ENCODE peak calls at places on chromosomes 5 and 9, in four cellular contexts. One of them, this sample, is unnamed.

GRCh38 chr9:81827616-81828296 is 100.5 kb upstream of the SPATA31D4 start:
- DNase-seq in left ventricle myocardium inferior: no peak
- DNase-seq in CD8-positive, alpha-beta T cell: no peak
- DNase-seq in aorta: no peak
- DNase-seq in this sample: no peak

GRCh38 chr9:78296208-78296892 is 575 bp upstream of the PSAT1 start:
- DNase-seq in aorta: peak
- DNase-seq in CD8-positive, alpha-beta T cell: no peak
- DNase-seq in left ventricle myocardium inferior: peak
- DNase-seq in this sample: peak

GRCh38 chr9:136228107-136228875 is 17.3 kb downstream of the QSOX2 start:
- DNase-seq in left ventricle myocardium inferior: no peak
- DNase-seq in aorta: no peak
- DNase-seq in CD8-positive, alpha-beta T cell: no peak
- DNase-seq in this sample: no peak

GRCh38 chr9:125409217-125409636 is 147.6 kb downstream of the GAPVD1 start:
- DNase-seq in CD8-positive, alpha-beta T cell: no peak
- DNase-seq in aorta: no peak
- DNase-seq in left ventricle myocardium inferior: no peak
- DNase-seq in this sample: no peak

GRCh38 chr5:139698461-139699146 is 50.5 kb downstream of the CXXC5 start:
- DNase-seq in left ventricle myocardium inferior: peak
- DNase-seq in aorta: peak
- DNase-seq in CD8-positive, alpha-beta T cell: no peak
- DNase-seq in this sample: peak

GRCh38 chr5:30908356-30908755 is 285.1 kb upstream of the CDH6 start:
- DNase-seq in left ventricle myocardium inferior: peak
- DNase-seq in CD8-positive, alpha-beta T cell: no peak
- DNase-seq in aorta: no peak
- DNase-seq in this sample: no peak

GRCh38 chr5:3364433-3364832 is 231.2 kb upstream of the IRX1 start:
- DNase-seq in CD8-positive, alpha-beta T cell: no peak
- DNase-seq in aorta: no peak
- DNase-seq in left ventricle myocardium inferior: no peak
- DNase-seq in this sample: no peak

GRCh38 chr9:104568868-104569267 is at the start of gene OR13C8:
- DNase-seq in left ventricle myocardium inferior: no peak
- DNase-seq in aorta: no peak
- DNase-seq in CD8-positive, alpha-beta T cell: no peak
- DNase-seq in this sample: no peak

GRCh38 chr5:43920422-43920821 is 317.4 kb downstream of the NNT start:
- DNase-seq in left ventricle myocardium inferior: no peak
- DNase-seq in CD8-positive, alpha-beta T cell: no peak
- DNase-seq in aorta: no peak
- DNase-seq in this sample: no peak

GRCh38 chr9:121735065-121735791 is 83.8 kb downstream of the DAB2IP start:
- DNase-seq in aorta: no peak
- DNase-seq in CD8-positive, alpha-beta T cell: no peak
- DNase-seq in left ventricle myocardium inferior: no peak
- DNase-seq in this sample: no peak

GRCh38 chr5:94693043-94693822 is 74.8 kb downstream of the SLF1 start:
- DNase-seq in aorta: no peak
- DNase-seq in CD8-positive, alpha-beta T cell: no peak
- DNase-seq in left ventricle myocardium inferior: no peak
- DNase-seq in this sample: no peak

GRCh38 chr5:113164016-113164415 is 187.4 kb downstream of the DCP2 start:
- DNase-seq in CD8-positive, alpha-beta T cell: no peak
- DNase-seq in aorta: no peak
- DNase-seq in left ventricle myocardium inferior: no peak
- DNase-seq in this sample: no peak

GRCh38 chr9:135174269-135174668 is 86.8 kb downstream of the OLFM1 start:
- DNase-seq in CD8-positive, alpha-beta T cell: no peak
- DNase-seq in aorta: no peak
- DNase-seq in left ventricle myocardium inferior: no peak
- DNase-seq in this sample: no peak

GRCh38 chr5:168592014-168592368 is 12.8 kb upstream of the PANK3 start:
- DNase-seq in left ventricle myocardium inferior: no peak
- DNase-seq in aorta: no peak
- DNase-seq in CD8-positive, alpha-beta T cell: no peak
- DNase-seq in this sample: no peak

GRCh38 chr5:99037668-99038067 is 108.9 kb upstream of the CHD1 start:
- DNase-seq in aorta: no peak
- DNase-seq in CD8-positive, alpha-beta T cell: peak
- DNase-seq in left ventricle myocardium inferior: no peak
- DNase-seq in this sample: no peak

GRCh38 chr5:59798862-59799667 is 94.5 kb downstream of the PDE4D start:
- DNase-seq in CD8-positive, alpha-beta T cell: no peak
- DNase-seq in left ventricle myocardium inferior: no peak
- DNase-seq in aorta: no peak
- DNase-seq in this sample: no peak

GRCh38 chr5:30749971-30750370 is 443.5 kb upstream of the CDH6 start:
- DNase-seq in aorta: no peak
- DNase-seq in CD8-positive, alpha-beta T cell: no peak
- DNase-seq in left ventricle myocardium inferior: no peak
- DNase-seq in this sample: no peak

GRCh38 chr5:23013395-23013994 is 160.4 kb upstream of the CDH12 start:
- DNase-seq in CD8-positive, alpha-beta T cell: no peak
- DNase-seq in aorta: no peak
- DNase-seq in left ventricle myocardium inferior: no peak
- DNase-seq in this sample: no peak

GRCh38 chr5:95565280-95565920 is 10.5 kb downstream of the ARSK start:
- DNase-seq in aorta: no peak
- DNase-seq in CD8-positive, alpha-beta T cell: no peak
- DNase-seq in left ventricle myocardium inferior: no peak
- DNase-seq in this sample: no peak

GRCh38 chr5:111681414-111681790 is 75.6 kb downstream of the NREP start:
- DNase-seq in CD8-positive, alpha-beta T cell: no peak
- DNase-seq in left ventricle myocardium inferior: no peak
- DNase-seq in aorta: no peak
- DNase-seq in this sample: no peak
- H3K27ac ChIP-seq in CD8-positive, alpha-beta T cell: no peak
- H3K27ac ChIP-seq in left ventricle myocardium inferior: peak
- H3K27ac ChIP-seq in aorta: no peak
- H3K27ac ChIP-seq in this sample: peak

GRCh38 chr9:13962006-13962405 is 351.9 kb downstream of the NFIB start:
- DNase-seq in aorta: no peak
- DNase-seq in left ventricle myocardium inferior: no peak
- DNase-seq in CD8-positive, alpha-beta T cell: no peak
- DNase-seq in this sample: no peak

GRCh38 chr9:13960011-13960765 is 353.8 kb downstream of the NFIB start:
- DNase-seq in CD8-positive, alpha-beta T cell: no peak
- DNase-seq in left ventricle myocardium inferior: no peak
- DNase-seq in aorta: no peak
- DNase-seq in this sample: no peak

GRCh38 chr9:13957089-13957488 is 356.9 kb downstream of the NFIB start:
- DNase-seq in left ventricle myocardium inferior: no peak
- DNase-seq in aorta: no peak
- DNase-seq in CD8-positive, alpha-beta T cell: no peak
- DNase-seq in this sample: no peak

GRCh38 chr9:13956107-13956506 is 357.8 kb downstream of the NFIB start:
- DNase-seq in aorta: no peak
- DNase-seq in left ventricle myocardium inferior: no peak
- DNase-seq in CD8-positive, alpha-beta T cell: no peak
- DNase-seq in this sample: no peak

DNA sequence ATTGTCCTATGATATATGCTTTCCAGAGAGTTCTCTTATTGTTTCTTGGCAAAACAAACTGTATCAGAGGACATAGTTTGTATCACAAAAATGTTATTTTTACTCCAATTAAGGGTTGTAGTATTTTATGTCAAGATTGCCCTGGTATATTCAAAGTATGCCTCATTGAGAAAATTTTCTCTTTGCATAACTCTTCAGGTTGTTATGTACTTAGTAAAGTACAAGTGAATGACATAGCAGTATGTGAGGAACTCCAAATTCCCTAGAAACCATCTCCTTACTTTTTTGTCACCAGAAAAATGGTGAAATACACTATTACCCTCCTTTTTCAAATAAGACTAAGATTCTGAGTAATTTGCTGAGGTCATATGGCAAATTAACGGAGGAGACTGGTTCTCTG is 355.3 kb downstream of the NFIB start:
- DNase-seq in left ventricle myocardium inferior: no peak
- DNase-seq in CD8-positive, alpha-beta T cell: no peak
- DNase-seq in aorta: no peak
- DNase-seq in this sample: no peak
- H3K27ac ChIP-seq in left ventricle myocardium inferior: no peak
- H3K27ac ChIP-seq in CD8-positive, alpha-beta T cell: no peak
- H3K27ac ChIP-seq in aorta: no peak
- H3K27ac ChIP-seq in this sample: no peak

GRCh38 chr5:83375049-83375710 is 96.4 kb upstream of the VCAN start:
- DNase-seq in left ventricle myocardium inferior: no peak
- DNase-seq in CD8-positive, alpha-beta T cell: no peak
- DNase-seq in aorta: no peak
- DNase-seq in this sample: no peak

GRCh38 chr5:83378624-83379259 is 92.8 kb upstream of the VCAN start:
- DNase-seq in CD8-positive, alpha-beta T cell: no peak
- DNase-seq in aorta: no peak
- DNase-seq in left ventricle myocardium inferior: no peak
- DNase-seq in this sample: no peak

GRCh38 chr5:83377131-83377865 is 94.2 kb upstream of the VCAN start:
- DNase-seq in CD8-positive, alpha-beta T cell: no peak
- DNase-seq in aorta: no peak
- DNase-seq in left ventricle myocardium inferior: no peak
- DNase-seq in this sample: no peak

GRCh38 chr5:83374547-83374946 is 97.0 kb upstream of the VCAN start:
- DNase-seq in left ventricle myocardium inferior: no peak
- DNase-seq in aorta: no peak
- DNase-seq in CD8-positive, alpha-beta T cell: no peak
- DNase-seq in this sample: no peak

DNA sequence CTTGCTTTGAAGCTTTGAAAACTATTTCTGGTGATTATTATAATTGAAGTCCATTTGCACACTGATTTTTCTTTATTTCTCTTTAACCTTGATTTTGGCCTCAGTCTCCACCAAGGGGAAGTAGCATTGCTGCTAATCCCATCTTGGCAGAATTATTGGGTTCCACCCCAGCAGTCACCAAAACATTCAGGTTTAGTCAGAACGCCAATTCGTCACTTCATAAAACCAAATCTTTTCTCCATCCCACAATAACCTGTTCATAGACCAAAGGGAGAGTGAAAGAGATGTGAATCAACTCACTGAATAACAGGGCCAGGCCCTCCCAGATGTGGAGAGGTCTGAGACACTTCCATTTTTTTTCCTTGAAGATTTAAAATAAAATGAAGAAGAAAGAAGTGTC is 95.1 kb upstream of the VCAN start:
- DNase-seq in aorta: no peak
- DNase-seq in CD8-positive, alpha-beta T cell: no peak
- DNase-seq in left ventricle myocardium inferior: no peak
- DNase-seq in this sample: no peak
- H3K27ac ChIP-seq in aorta: no peak
- H3K27ac ChIP-seq in CD8-positive, alpha-beta T cell: no peak
- H3K27ac ChIP-seq in left ventricle myocardium inferior: peak
- H3K27ac ChIP-seq in this sample: no peak

GRCh38 chr9:94135222-94135621 is 51.0 kb downstream of the PTPDC1 start:
- DNase-seq in aorta: no peak
- DNase-seq in left ventricle myocardium inferior: no peak
- DNase-seq in CD8-positive, alpha-beta T cell: no peak
- DNase-seq in this sample: no peak
- H3K27ac ChIP-seq in aorta: peak
- H3K27ac ChIP-seq in left ventricle myocardium inferior: peak
- H3K27ac ChIP-seq in CD8-positive, alpha-beta T cell: no peak
- H3K27ac ChIP-seq in this sample: peak

DNA sequence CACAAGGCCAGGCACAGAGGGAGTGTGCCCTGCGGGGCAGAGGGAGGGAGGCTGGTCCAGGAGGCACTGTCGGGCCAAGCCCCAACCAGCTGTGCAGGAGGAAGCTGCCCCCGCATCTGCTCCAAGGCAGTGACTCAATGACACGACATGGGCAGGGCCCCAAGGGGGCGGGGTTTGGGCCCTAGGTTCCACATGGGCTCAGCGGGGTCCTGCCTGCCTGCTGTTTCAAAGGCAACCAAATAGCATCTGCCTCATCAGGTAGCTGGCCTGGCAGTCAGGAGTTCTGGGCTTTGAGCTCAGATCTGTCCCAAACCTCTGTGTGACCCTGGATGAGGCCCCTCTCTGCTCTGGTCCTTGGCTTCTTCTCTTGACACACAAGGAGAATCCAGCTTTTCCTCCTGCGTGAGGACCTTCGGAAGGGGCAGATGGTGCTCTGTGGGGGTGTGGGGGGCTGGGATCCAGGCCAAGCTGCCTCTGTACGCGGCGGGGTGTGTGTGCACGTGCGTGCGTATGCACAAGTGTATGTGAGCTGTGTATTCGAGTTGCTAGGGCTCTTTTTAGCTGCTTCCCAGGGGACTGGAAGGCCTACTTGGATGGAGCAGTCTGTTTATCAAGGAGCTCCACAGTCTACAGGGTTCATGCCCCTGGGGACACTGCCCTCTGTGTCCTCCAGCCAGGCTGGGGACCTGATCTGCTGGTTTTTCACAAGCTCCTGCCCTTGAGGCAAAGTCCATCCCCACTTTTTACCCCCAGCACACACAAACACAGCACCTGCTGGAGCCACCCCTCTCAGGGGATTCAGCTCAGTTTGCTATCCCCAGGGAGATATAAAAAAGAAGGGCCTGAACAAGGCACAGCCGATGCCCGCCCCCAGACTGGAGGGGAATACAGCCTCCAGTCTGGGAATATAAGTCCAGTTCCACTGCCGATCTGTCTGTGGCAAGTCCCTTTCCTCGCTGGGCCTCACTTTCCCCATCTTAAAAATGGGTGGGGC is 138.9 kb downstream of the RGS3 start:
- DNase-seq in left ventricle myocardium inferior: peak
- DNase-seq in aorta: peak
- DNase-seq in CD8-positive, alpha-beta T cell: no peak
- DNase-seq in this sample: peak
- H3K27ac ChIP-seq in left ventricle myocardium inferior: peak
- H3K27ac ChIP-seq in aorta: peak
- H3K27ac ChIP-seq in CD8-positive, alpha-beta T cell: no peak
- H3K27ac ChIP-seq in this sample: peak

GRCh38 chr5:72656756-72657513 is 149.7 kb upstream of the ZNF366 start:
- DNase-seq in CD8-positive, alpha-beta T cell: no peak
- DNase-seq in aorta: no peak
- DNase-seq in left ventricle myocardium inferior: no peak
- DNase-seq in this sample: no peak
- H3K27ac ChIP-seq in CD8-positive, alpha-beta T cell: no peak
- H3K27ac ChIP-seq in aorta: no peak
- H3K27ac ChIP-seq in left ventricle myocardium inferior: no peak
- H3K27ac ChIP-seq in this sample: no peak

DNA sequence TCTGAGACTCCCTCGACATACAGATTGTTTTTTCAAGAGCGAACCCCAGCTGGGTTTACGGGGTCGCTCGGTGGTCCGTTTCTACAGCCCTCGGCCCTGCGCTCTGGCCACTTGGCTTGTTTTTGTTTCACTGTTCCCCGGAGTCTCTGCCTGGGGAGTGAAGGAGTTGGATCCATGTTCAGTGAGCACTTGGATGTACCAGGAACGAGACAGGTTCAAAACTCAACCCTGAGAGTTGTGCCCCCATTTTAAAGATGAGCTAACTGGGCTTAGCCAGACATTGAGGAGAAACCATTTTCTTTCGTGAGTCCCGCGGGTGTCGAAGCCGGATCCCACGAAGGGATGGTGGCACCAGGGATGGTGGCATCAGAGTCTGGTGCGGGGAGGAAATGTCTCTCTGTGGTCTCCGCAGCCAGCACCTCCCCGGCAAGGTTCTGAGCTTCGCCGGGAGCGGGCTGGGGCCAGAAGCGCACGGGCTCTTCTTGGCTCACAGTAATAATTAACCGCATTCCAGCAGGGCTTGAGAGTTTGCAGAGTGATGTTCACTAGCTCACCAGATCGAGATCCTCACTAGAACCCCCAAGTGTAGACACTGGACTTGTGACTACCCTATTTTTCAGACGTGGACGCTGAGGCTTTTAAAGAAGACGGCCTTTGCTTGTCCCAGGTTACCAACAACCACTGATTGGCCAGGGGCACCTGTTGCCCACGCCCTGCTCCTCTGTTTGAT is 1.0 kb downstream of the MSX2 start:
- DNase-seq in aorta: no peak
- DNase-seq in left ventricle myocardium inferior: no peak
- DNase-seq in CD8-positive, alpha-beta T cell: no peak
- DNase-seq in this sample: no peak
- H3K27ac ChIP-seq in aorta: no peak
- H3K27ac ChIP-seq in left ventricle myocardium inferior: no peak
- H3K27ac ChIP-seq in CD8-positive, alpha-beta T cell: no peak
- H3K27ac ChIP-seq in this sample: no peak

This sample was measured in lung.